ENCODE peak calls at places on chromosome 3, in seven cellular contexts. Y is GM23338; P is stomach; K is CD4-positive, alpha-beta T cell; Q is transverse colon; N is ovary; I is endothelial cell of umbilical vein. V is an unnamed sample. For H3K27me3, the result is how much of the 10 kb centered on the place peaks cover.

GRCh38 chr3:29453278-29453961 is 172.5 kb downstream of the RBMS3 start:
- DNase-seq in K (no peak), P (peak), Q (peak), N (no peak), Y (no peak), I (no peak), V (no peak)

GRCh38 chr3:184361932-184362667 is 590 bp downstream of the POLR2H start:
- DNase-seq in Y (peak), P (peak), Q (peak), I (no peak), N (peak), K (peak), V (no peak)

GRCh38 chr3:102235679-102236078 is 199.1 kb upstream of the ZPLD1 start:
- DNase-seq in Q (no peak), Y (peak), I (no peak), N (no peak), K (no peak), P (no peak), V (peak)

GRCh38 chr3:11642455-11643162 is 1.1 kb downstream of the VGLL4 start:
- DNase-seq in Q (peak), K (peak), P (peak), Y (peak), N (peak), I (peak), V (peak)

GRCh38 chr3:111541911-111542483 is at the start of gene CD96:
- DNase-seq in K (peak), I (no peak), N (no peak), Q (peak), Y (no peak), P (peak), V (no peak)

GRCh38 chr3:1945698-1946097 is 153.0 kb upstream of the CNTN4 start:
- DNase-seq in K (no peak), Q (no peak), N (no peak), I (no peak), Y (no peak), P (no peak), V (no peak)

GRCh38 chr3:42635111-42635510 is 18.4 kb upstream of the ZBTB47 start:
- DNase-seq in K (no peak), I (peak), N (no peak), Y (peak), Q (no peak), P (no peak), V (no peak)

GRCh38 chr3:114707225-114707860 is 413.5 kb downstream of the TIGIT start:
- DNase-seq in P (no peak), K (no peak), N (no peak), Y (no peak), Q (no peak), I (no peak), V (no peak)

GRCh38 chr3:5292512-5292911 is 105.0 kb downstream of the EDEM1 start:
- DNase-seq in P (no peak), N (no peak), Y (no peak), Q (no peak), K (no peak), I (no peak), V (no peak)

GRCh38 chr3:197024881-197025735 is 4.5 kb downstream of the MELTF start:
- DNase-seq in P (no peak), N (peak), K (no peak), I (no peak), Y (no peak), Q (no peak), V (no peak)

GRCh38 chr3:107068980-107069379 is 308.3 kb upstream of the CCDC54 start:
- DNase-seq in P (no peak), Q (no peak), Y (no peak), K (no peak), I (peak), N (no peak), V (no peak)

GRCh38 chr3:64853456-64853855 is 165.7 kb upstream of the ADAMTS9 start:
- DNase-seq in I (no peak), Q (no peak), N (no peak), P (no peak), K (no peak), Y (no peak), V (no peak)

GRCh38 chr3:132843851-132844565 is 121.8 kb upstream of the NPHP3 start:
- DNase-seq in Q (no peak), I (no peak), N (no peak), P (no peak), K (no peak), Y (peak), V (no peak)

GRCh38 chr3:157786216-157786615 is 283.0 kb upstream of the VEPH1 start:
- DNase-seq in Q (no peak), I (no peak), N (no peak), P (no peak), Y (no peak), K (no peak), V (no peak)

GRCh38 chr3:177810162-177810623 is 612.9 kb upstream of the TBL1XR1 start:
- DNase-seq in Q (no peak), Y (no peak), N (no peak), I (peak), P (no peak), K (no peak), V (no peak)

GRCh38 chr3:66450389-66451022 is 50.3 kb downstream of the LRIG1 start:
- DNase-seq in P (peak), N (peak), K (no peak), Q (peak), I (peak), Y (no peak), V (no peak)

GRCh38 chr3:136624894-136625815 is 127.0 kb downstream of the STAG1 start:
- DNase-seq in Y (peak), I (no peak), P (no peak), K (no peak), N (no peak), Q (no peak), V (no peak)

GRCh38 chr3:32817195-32817560 is 619 bp upstream of the TRIM71 start:
- DNase-seq in P (no peak), K (no peak), Q (no peak), N (no peak), I (no peak), Y (no peak), V (no peak)

GRCh38 chr3:32817561-32818430 is at the start of gene TRIM71:
- DNase-seq in K (no peak), Y (no peak), P (no peak), Q (no peak), I (no peak), N (no peak), V (no peak)

GRCh38 chr3:32819581-32820348 is 2.0 kb downstream of the TRIM71 start:
- DNase-seq in N (no peak), I (no peak), Q (no peak), P (no peak), Y (peak), K (no peak), V (no peak)

GRCh38 chr3:32819086-32819450 is 1.3 kb downstream of the TRIM71 start:
- DNase-seq in P (no peak), N (no peak), K (no peak), Q (no peak), I (no peak), Y (no peak), V (no peak)

GRCh38 chr3:32818431-32819085 is 761 bp downstream of the TRIM71 start:
- DNase-seq in N (no peak), I (no peak), K (no peak), Y (no peak), Q (no peak), P (no peak), V (no peak)
- H3K27me3 ChIP-seq in N (under half), I (half or more), K (under half), Y (under half), Q (half or more), P (under half), V (under half)

DNA sequence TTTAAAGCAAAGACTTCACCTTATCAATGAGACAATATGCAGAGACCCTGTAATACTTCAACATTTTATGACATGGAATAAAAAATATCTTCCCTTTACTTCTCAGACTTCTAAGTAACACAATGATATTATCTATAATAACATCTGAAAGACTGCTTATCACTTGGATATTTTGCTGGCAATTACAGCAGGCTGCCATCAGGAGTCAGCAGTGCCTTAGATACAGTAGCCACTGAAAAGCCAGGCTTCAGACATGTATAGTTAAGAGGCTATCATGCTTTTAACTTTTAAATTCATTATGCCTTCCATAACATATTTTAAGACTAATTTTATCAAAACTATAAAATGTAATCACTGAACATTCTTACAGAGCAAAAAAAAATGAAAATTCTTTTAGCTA is 227.5 kb downstream of the NEK10 start:
- DNase-seq in N (no peak), Y (peak), I (no peak), K (no peak), Q (no peak), P (no peak), V (no peak)
- TF ChIP-seq CTCF in N (no peak), Y (peak), I (no peak), K (no peak), Q (no peak), P (no peak), V (peak)

GRCh38 chr3:72195895-72196294 is 410.9 kb upstream of the PROK2 start:
- DNase-seq in Q (no peak), N (no peak), P (no peak), Y (no peak), I (no peak), K (no peak), V (no peak)
- H3K27me3 ChIP-seq in Q (under half), N (under half), P (under half), Y (under half), I (under half), K (under half), V (under half)

DNA sequence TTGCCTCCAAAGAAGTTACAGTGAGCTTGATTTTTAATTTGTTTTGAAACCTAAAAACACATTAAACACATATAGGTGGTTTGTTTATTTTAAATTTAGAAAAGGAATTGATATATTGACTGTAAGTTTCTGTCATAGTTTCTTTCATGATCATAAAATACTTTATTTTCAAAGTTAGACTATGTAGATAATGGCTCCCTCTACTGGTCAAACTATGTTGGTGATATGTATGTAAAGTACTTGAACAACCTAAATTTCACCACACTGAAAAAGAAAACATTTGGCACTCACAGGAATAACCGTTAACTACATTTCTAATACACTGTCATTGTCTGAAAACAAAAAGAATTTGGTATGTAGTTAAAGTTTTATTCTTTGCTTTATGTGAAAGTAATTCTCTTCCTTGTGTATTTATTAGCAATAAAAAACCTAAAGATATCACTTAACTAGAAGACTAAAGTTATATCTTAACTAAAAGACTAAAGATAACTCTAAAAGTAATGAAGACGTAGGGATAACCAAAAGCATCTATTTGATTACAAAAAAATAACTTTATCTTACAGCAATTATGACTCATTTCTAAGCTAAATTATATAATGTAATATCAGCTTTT is 427.5 kb downstream of the VGLL3 start:
- DNase-seq in N (no peak), K (no peak), P (no peak), Q (no peak), I (peak), Y (peak), V (no peak)
- TF ChIP-seq CTCF in N (no peak), K (no peak), P (no peak), Q (peak), I (peak), Y (peak), V (peak)

GRCh38 chr3:97432914-97433313 is 331.6 kb upstream of the ARL6 start:
- DNase-seq in Y (peak), N (no peak), P (no peak), Q (no peak), I (no peak), K (no peak), V (no peak)
- H3K27me3 ChIP-seq in Y (under half), N (under half), P (under half), Q (under half), I (under half), K (under half), V (under half)

DNA sequence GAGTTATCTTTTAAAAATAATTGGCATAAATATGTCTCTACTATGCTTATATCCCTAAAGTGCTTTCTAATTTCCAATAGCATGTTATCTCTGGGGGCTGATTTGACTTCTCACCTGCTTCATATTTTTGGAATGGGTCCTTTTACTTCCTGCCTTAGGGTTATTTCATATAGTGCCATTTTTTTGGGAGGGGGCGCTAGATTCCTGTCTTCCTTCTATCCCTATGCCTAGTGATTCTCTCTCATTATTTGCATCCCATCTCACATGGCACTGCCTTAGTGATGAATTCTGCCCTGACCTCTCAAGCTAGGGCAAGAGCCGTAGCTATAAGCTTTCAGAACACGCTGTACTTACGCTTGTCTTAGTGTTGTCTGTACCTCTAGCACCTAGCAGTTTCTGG is 150.3 kb upstream of the SLITRK3 start:
- DNase-seq in Q (no peak), Y (peak), P (no peak), N (no peak), K (no peak), I (no peak), V (no peak)
- TF ChIP-seq CTCF in Q (no peak), Y (peak), P (no peak), N (no peak), K (no peak), I (no peak), V (no peak)

DNA sequence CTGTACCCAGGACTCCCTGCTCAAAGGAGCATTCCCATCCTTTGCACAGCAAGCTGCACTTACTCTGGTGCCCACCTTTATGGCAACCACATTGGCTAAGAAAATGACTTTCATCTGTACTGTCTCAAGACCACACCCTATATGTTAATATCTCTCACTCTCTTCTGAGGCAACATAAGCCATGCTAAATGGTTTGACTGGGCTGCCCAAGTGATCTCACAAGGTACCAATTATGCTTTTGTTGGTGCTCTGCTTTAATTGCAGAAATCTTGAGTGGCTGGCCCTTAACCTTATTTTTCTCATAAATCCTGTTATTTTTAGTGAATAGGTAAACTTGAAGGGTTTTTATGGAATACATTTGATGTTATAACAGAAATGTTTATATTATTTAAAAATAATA is 17.7 kb downstream of the RYK start:
- DNase-seq in I (no peak), P (no peak), Q (no peak), Y (no peak), N (no peak), K (no peak), V (no peak)
- H3K27me3 ChIP-seq in I (under half), P (under half), Q (under half), Y (under half), N (under half), K (under half), V (under half)

DNA sequence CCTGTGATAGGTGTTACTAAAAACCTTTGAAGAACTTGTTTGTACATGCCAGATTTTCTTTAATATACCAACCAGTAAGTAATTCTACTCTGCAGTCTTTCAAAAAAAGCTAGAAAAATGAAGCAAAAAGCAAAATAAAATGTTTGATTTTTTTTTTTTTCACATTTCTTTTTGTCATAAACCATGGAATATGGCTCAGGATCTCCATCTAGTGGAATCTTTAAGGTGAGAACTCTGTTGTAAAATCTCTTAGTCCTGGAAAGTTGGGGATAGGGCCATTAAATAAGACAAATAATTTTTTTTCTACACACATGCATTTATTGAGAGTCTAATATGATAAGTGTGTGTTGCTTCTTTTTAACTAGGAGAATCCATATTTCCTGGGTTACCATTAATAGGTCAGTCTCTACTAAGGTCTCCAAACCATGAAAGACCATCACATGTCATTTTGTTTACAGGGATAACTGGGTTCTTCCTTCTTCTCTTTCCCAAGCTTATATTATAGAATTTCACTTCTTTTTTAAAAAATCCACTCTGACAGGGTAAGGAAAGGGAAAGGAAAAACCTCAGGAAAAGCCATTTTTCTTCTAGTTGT is 84.6 kb downstream of the SLC9A9 start:
- DNase-seq in Q (no peak), K (no peak), Y (peak), N (no peak), I (peak), P (no peak), V (no peak)
- TF ChIP-seq CTCF in Q (no peak), K (peak), Y (peak), N (no peak), I (peak), P (no peak), V (peak)